ENCODE peak calls at places on chromosomes 7 and 10, in five cellular contexts. One of them, this sample, is unnamed. For H3K9me3, the result is how much of the 10 kb centered on the place peaks cover.

GRCh38 chr7:73971315-73971700 is 56.7 kb upstream of the ELN start:
- DNase-seq in lower lobe of right lung: no peak
- DNase-seq in CD8-positive, alpha-beta T cell: no peak
- DNase-seq in iPS DF 6.9: no peak
- DNase-seq in cardiac muscle cell: no peak
- DNase-seq in this sample: peak

GRCh38 chr7:140297192-140297591 is 101.1 kb downstream of the SLC37A3 start:
- DNase-seq in lower lobe of right lung: no peak
- DNase-seq in CD8-positive, alpha-beta T cell: no peak
- DNase-seq in cardiac muscle cell: no peak
- DNase-seq in iPS DF 6.9: no peak
- DNase-seq in this sample: no peak

GRCh38 chr10:79943871-79944270 is 5.0 kb downstream of the SFTPD start:
- DNase-seq in lower lobe of right lung: no peak
- DNase-seq in iPS DF 6.9: no peak
- DNase-seq in cardiac muscle cell: no peak
- DNase-seq in CD8-positive, alpha-beta T cell: no peak
- DNase-seq in this sample: no peak

GRCh38 chr10:21369697-21370096 is 155.8 kb downstream of the SKIDA1 start:
- DNase-seq in lower lobe of right lung: no peak
- DNase-seq in cardiac muscle cell: peak
- DNase-seq in iPS DF 6.9: no peak
- DNase-seq in CD8-positive, alpha-beta T cell: no peak
- DNase-seq in this sample: no peak

GRCh38 chr7:25830228-25830627 is 321.8 kb upstream of the NFE2L3 start:
- DNase-seq in iPS DF 6.9: no peak
- DNase-seq in CD8-positive, alpha-beta T cell: no peak
- DNase-seq in lower lobe of right lung: no peak
- DNase-seq in cardiac muscle cell: no peak
- DNase-seq in this sample: no peak

GRCh38 chr7:94305836-94306235 is 88.9 kb upstream of the COL1A2 start:
- DNase-seq in cardiac muscle cell: no peak
- DNase-seq in iPS DF 6.9: no peak
- DNase-seq in lower lobe of right lung: no peak
- DNase-seq in CD8-positive, alpha-beta T cell: no peak
- DNase-seq in this sample: no peak

GRCh38 chr7:4227105-4228010 is 454.7 kb upstream of the FOXK1 start:
- DNase-seq in cardiac muscle cell: no peak
- DNase-seq in iPS DF 6.9: no peak
- DNase-seq in CD8-positive, alpha-beta T cell: no peak
- DNase-seq in lower lobe of right lung: no peak
- DNase-seq in this sample: no peak

GRCh38 chr10:108360187-108360586 is 1195.7 kb upstream of the SORCS1 start:
- DNase-seq in CD8-positive, alpha-beta T cell: no peak
- DNase-seq in cardiac muscle cell: no peak
- DNase-seq in lower lobe of right lung: no peak
- DNase-seq in iPS DF 6.9: no peak
- DNase-seq in this sample: no peak

GRCh38 chr10:77504196-77504869 is 133.3 kb downstream of the KCNMA1 start:
- DNase-seq in iPS DF 6.9: no peak
- DNase-seq in cardiac muscle cell: peak
- DNase-seq in CD8-positive, alpha-beta T cell: no peak
- DNase-seq in lower lobe of right lung: no peak
- DNase-seq in this sample: no peak

GRCh38 chr10:128879441-128880175 is 587.4 kb upstream of the MGMT start:
- DNase-seq in CD8-positive, alpha-beta T cell: no peak
- DNase-seq in cardiac muscle cell: no peak
- DNase-seq in iPS DF 6.9: no peak
- DNase-seq in lower lobe of right lung: no peak
- DNase-seq in this sample: no peak

GRCh38 chr7:21944616-21945373 is 904 bp downstream of the CDCA7L start:
- DNase-seq in lower lobe of right lung: peak
- DNase-seq in cardiac muscle cell: peak
- DNase-seq in CD8-positive, alpha-beta T cell: peak
- DNase-seq in iPS DF 6.9: no peak
- DNase-seq in this sample: peak

GRCh38 chr7:125127304-125127703 is 197.7 kb upstream of the POT1 start:
- DNase-seq in cardiac muscle cell: no peak
- DNase-seq in CD8-positive, alpha-beta T cell: no peak
- DNase-seq in lower lobe of right lung: no peak
- DNase-seq in iPS DF 6.9: no peak
- DNase-seq in this sample: no peak

GRCh38 chr10:83544049-83544448 is 595.3 kb upstream of the GHITM start:
- DNase-seq in cardiac muscle cell: no peak
- DNase-seq in iPS DF 6.9: no peak
- DNase-seq in lower lobe of right lung: no peak
- DNase-seq in CD8-positive, alpha-beta T cell: no peak
- DNase-seq in this sample: no peak

GRCh38 chr7:4621401-4621800 is 60.7 kb upstream of the FOXK1 start:
- DNase-seq in lower lobe of right lung: no peak
- DNase-seq in iPS DF 6.9: no peak
- DNase-seq in cardiac muscle cell: peak
- DNase-seq in CD8-positive, alpha-beta T cell: no peak
- DNase-seq in this sample: no peak

GRCh38 chr10:30697806-30698205 is 68.3 kb upstream of the LYZL2 start:
- DNase-seq in cardiac muscle cell: no peak
- DNase-seq in CD8-positive, alpha-beta T cell: no peak
- DNase-seq in lower lobe of right lung: no peak
- DNase-seq in iPS DF 6.9: no peak
- DNase-seq in this sample: no peak

GRCh38 chr10:106528702-106529101 is 635.8 kb downstream of the SORCS1 start:
- DNase-seq in iPS DF 6.9: no peak
- DNase-seq in lower lobe of right lung: no peak
- DNase-seq in cardiac muscle cell: no peak
- DNase-seq in CD8-positive, alpha-beta T cell: no peak
- DNase-seq in this sample: no peak

GRCh38 chr10:106520698-106521097 is 643.8 kb downstream of the SORCS1 start:
- DNase-seq in CD8-positive, alpha-beta T cell: no peak
- DNase-seq in cardiac muscle cell: no peak
- DNase-seq in iPS DF 6.9: no peak
- DNase-seq in lower lobe of right lung: no peak
- DNase-seq in this sample: no peak

DNA sequence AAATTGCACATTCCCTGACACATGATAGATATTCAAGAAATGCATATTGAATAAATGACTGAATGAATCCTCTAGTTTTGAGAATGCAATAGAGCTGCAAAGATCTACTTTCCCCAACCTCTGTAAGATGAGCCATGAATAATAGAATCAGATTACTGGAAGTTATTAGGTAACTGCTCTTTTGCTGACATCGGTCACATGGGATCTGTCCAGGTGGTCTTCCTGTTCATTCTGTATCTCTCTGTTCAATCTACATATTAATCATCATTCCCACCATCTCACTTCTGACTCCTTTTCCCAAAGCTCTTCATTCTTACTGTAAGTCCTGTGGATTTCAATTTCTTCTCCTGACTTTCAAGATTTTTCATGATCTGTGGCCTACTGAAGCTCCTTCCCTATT is 638.6 kb downstream of the SORCS1 start:
- DNase-seq in lower lobe of right lung: no peak
- DNase-seq in iPS DF 6.9: no peak
- DNase-seq in cardiac muscle cell: no peak
- DNase-seq in CD8-positive, alpha-beta T cell: no peak
- DNase-seq in this sample: no peak
- H3K9me3 ChIP-seq in lower lobe of right lung: under half
- H3K9me3 ChIP-seq in iPS DF 6.9: under half
- H3K9me3 ChIP-seq in cardiac muscle cell: under half
- H3K9me3 ChIP-seq in CD8-positive, alpha-beta T cell: under half
- H3K9me3 ChIP-seq in this sample: under half

GRCh38 chr7:29315302-29316270 is 121.0 kb downstream of the CHN2 start:
- DNase-seq in cardiac muscle cell: no peak
- DNase-seq in iPS DF 6.9: no peak
- DNase-seq in CD8-positive, alpha-beta T cell: no peak
- DNase-seq in lower lobe of right lung: no peak
- DNase-seq in this sample: no peak
- H3K27ac ChIP-seq in cardiac muscle cell: no peak
- H3K27ac ChIP-seq in iPS DF 6.9: no peak
- H3K27ac ChIP-seq in CD8-positive, alpha-beta T cell: no peak
- H3K27ac ChIP-seq in lower lobe of right lung: no peak
- H3K27ac ChIP-seq in this sample: no peak

DNA sequence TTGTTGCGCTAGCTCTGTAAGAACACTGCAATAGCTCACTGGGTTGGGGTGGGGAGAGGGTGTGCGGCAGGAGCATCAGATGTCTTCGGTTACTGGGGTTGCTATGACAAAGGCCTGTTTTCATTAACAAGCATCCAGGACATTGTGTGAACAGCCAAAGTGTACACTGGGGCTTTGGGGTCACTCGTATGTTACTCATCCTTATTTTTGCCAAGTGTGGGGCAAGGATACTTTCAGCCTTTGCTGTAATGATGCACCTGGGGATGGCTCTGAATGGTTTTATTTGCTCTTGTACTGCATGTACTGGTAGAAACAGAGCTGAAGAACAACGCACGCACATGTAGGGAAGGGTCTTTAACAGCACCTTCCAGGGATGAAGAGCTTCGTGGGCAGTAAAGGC is 73.0 kb upstream of the AFAP1L2 start:
- DNase-seq in CD8-positive, alpha-beta T cell: no peak
- DNase-seq in iPS DF 6.9: no peak
- DNase-seq in lower lobe of right lung: no peak
- DNase-seq in cardiac muscle cell: peak
- DNase-seq in this sample: no peak
- H3K9me3 ChIP-seq in CD8-positive, alpha-beta T cell: under half
- H3K9me3 ChIP-seq in iPS DF 6.9: under half
- H3K9me3 ChIP-seq in lower lobe of right lung: under half
- H3K9me3 ChIP-seq in cardiac muscle cell: under half
- H3K9me3 ChIP-seq in this sample: under half

GRCh38 chr7:102992820-102993531 is 80.2 kb downstream of the LRRC17 start:
- DNase-seq in CD8-positive, alpha-beta T cell: no peak
- DNase-seq in iPS DF 6.9: no peak
- DNase-seq in cardiac muscle cell: peak
- DNase-seq in lower lobe of right lung: no peak
- DNase-seq in this sample: no peak

GRCh38 chr7:102993532-102994029 is 80.8 kb downstream of the LRRC17 start:
- DNase-seq in lower lobe of right lung: no peak
- DNase-seq in cardiac muscle cell: peak
- DNase-seq in CD8-positive, alpha-beta T cell: no peak
- DNase-seq in iPS DF 6.9: no peak
- DNase-seq in this sample: no peak

GRCh38 chr7:102991077-102991539 is 78.3 kb downstream of the LRRC17 start:
- DNase-seq in lower lobe of right lung: no peak
- DNase-seq in cardiac muscle cell: no peak
- DNase-seq in iPS DF 6.9: no peak
- DNase-seq in CD8-positive, alpha-beta T cell: no peak
- DNase-seq in this sample: no peak

GRCh38 chr7:102991540-102992214 is 78.9 kb downstream of the LRRC17 start:
- DNase-seq in cardiac muscle cell: peak
- DNase-seq in lower lobe of right lung: no peak
- DNase-seq in iPS DF 6.9: no peak
- DNase-seq in CD8-positive, alpha-beta T cell: no peak
- DNase-seq in this sample: no peak

DNA sequence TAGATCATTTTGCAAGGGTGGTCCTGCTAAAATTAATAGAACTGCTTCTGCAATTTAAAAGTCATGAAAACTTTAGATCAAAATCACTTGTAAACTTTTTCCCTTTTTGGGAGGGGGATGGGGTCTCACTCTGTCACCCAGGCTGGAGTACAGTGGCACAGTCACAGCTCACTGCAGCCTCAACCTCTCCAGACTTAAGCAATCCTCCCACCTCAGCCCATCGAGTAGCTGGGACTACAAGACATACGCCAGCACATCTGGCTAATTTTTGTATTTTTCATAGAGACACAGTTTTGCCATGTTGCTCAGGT is 79.7 kb downstream of the LRRC17 start:
- DNase-seq in iPS DF 6.9: no peak
- DNase-seq in lower lobe of right lung: no peak
- DNase-seq in CD8-positive, alpha-beta T cell: no peak
- DNase-seq in cardiac muscle cell: peak
- DNase-seq in this sample: no peak
- H3K27ac ChIP-seq in iPS DF 6.9: no peak
- H3K27ac ChIP-seq in lower lobe of right lung: no peak
- H3K27ac ChIP-seq in CD8-positive, alpha-beta T cell: no peak
- H3K27ac ChIP-seq in cardiac muscle cell: no peak
- H3K27ac ChIP-seq in this sample: no peak

GRCh38 chr10:48455055-48455391 is 148.5 kb downstream of the MAPK8 start:
- DNase-seq in lower lobe of right lung: no peak
- DNase-seq in cardiac muscle cell: no peak
- DNase-seq in iPS DF 6.9: no peak
- DNase-seq in CD8-positive, alpha-beta T cell: peak
- DNase-seq in this sample: no peak
- H3K9me3 ChIP-seq in lower lobe of right lung: under half
- H3K9me3 ChIP-seq in cardiac muscle cell: under half
- H3K9me3 ChIP-seq in iPS DF 6.9: under half
- H3K9me3 ChIP-seq in CD8-positive, alpha-beta T cell: under half
- H3K9me3 ChIP-seq in this sample: under half

GRCh38 chr7:2655870-2656614 is 24.3 kb downstream of the TTYH3 start:
- DNase-seq in cardiac muscle cell: no peak
- DNase-seq in CD8-positive, alpha-beta T cell: no peak
- DNase-seq in iPS DF 6.9: no peak
- DNase-seq in lower lobe of right lung: no peak
- DNase-seq in this sample: no peak

GRCh38 chr7:2651847-2652735 is 20.3 kb downstream of the TTYH3 start:
- DNase-seq in cardiac muscle cell: no peak
- DNase-seq in iPS DF 6.9: no peak
- DNase-seq in lower lobe of right lung: no peak
- DNase-seq in CD8-positive, alpha-beta T cell: no peak
- DNase-seq in this sample: no peak

GRCh38 chr7:2652736-2653060 is 20.9 kb downstream of the TTYH3 start:
- DNase-seq in CD8-positive, alpha-beta T cell: no peak
- DNase-seq in iPS DF 6.9: no peak
- DNase-seq in lower lobe of right lung: no peak
- DNase-seq in cardiac muscle cell: no peak
- DNase-seq in this sample: no peak

GRCh38 chr7:2651336-2651735 is 19.6 kb downstream of the TTYH3 start:
- DNase-seq in lower lobe of right lung: no peak
- DNase-seq in iPS DF 6.9: no peak
- DNase-seq in CD8-positive, alpha-beta T cell: no peak
- DNase-seq in cardiac muscle cell: peak
- DNase-seq in this sample: peak

GRCh38 chr7:2654059-2654458 is 22.3 kb downstream of the TTYH3 start:
- DNase-seq in cardiac muscle cell: no peak
- DNase-seq in iPS DF 6.9: no peak
- DNase-seq in lower lobe of right lung: no peak
- DNase-seq in CD8-positive, alpha-beta T cell: no peak
- DNase-seq in this sample: no peak
- H3K27ac ChIP-seq in cardiac muscle cell: no peak
- H3K27ac ChIP-seq in iPS DF 6.9: no peak
- H3K27ac ChIP-seq in lower lobe of right lung: no peak
- H3K27ac ChIP-seq in CD8-positive, alpha-beta T cell: no peak
- H3K27ac ChIP-seq in this sample: no peak

DNA sequence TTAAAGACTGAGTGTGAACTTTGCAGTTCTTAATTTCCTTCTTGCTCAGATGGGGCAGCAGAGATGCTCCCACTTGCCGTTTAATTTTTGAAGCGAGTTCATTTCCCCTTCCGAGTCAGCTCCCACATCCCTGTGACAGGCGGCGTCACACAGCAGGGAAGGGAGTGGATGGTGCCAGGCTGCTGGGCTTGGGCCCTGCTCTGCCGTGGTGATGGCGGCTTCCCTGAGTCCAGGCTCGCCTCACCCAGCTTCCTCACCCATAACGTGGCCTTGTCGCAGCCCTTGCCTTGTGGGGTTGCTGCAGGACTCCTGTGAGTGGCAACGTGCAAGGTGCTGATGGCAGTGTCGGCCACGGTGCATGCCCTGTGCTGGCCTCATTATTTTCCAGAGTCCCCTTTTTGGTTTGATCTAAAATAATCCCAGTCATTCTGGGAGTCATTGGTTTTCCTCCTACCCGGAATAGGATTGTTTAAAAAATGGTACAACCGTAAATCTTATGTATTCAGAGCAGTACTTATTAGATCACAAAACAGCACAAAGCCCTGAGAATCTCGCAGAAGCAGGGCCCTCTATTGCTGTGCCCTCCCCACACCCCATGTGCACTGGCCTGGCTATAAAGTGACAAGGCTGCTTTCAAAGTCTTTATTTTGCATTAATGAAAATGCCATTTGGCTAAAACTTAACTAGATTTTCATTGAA is 260.1 kb downstream of the WDR37 start:
- DNase-seq in CD8-positive, alpha-beta T cell: no peak
- DNase-seq in lower lobe of right lung: no peak
- DNase-seq in cardiac muscle cell: no peak
- DNase-seq in iPS DF 6.9: no peak
- DNase-seq in this sample: no peak
- H3K9me3 ChIP-seq in CD8-positive, alpha-beta T cell: under half
- H3K9me3 ChIP-seq in lower lobe of right lung: under half
- H3K9me3 ChIP-seq in cardiac muscle cell: under half
- H3K9me3 ChIP-seq in iPS DF 6.9: under half
- H3K9me3 ChIP-seq in this sample: under half